ENCODE peak calls at places on chromosome 7, in six cellular contexts. One of them, this sample, is unnamed.

GRCh38 chr7:98133621-98134266 is 27.1 kb downstream of the LMTK2 start:
- DNase-seq in uterus: no peak
- DNase-seq in IMR-90: peak
- DNase-seq in transverse colon: no peak
- DNase-seq in Peyer's patch: no peak
- DNase-seq in gastrocnemius medialis: no peak
- DNase-seq in this sample: no peak

GRCh38 chr7:107506683-107507339 is 37.0 kb downstream of the GPR22 start:
- DNase-seq in uterus: no peak
- DNase-seq in IMR-90: peak
- DNase-seq in transverse colon: peak
- DNase-seq in Peyer's patch: peak
- DNase-seq in gastrocnemius medialis: no peak
- DNase-seq in this sample: no peak

GRCh38 chr7:70770154-70770553 is 361.8 kb upstream of the GALNT17 start:
- DNase-seq in uterus: no peak
- DNase-seq in IMR-90: no peak
- DNase-seq in transverse colon: no peak
- DNase-seq in Peyer's patch: no peak
- DNase-seq in gastrocnemius medialis: no peak
- DNase-seq in this sample: no peak

GRCh38 chr7:110544199-110544598 is 546.7 kb upstream of the LRRN3 start:
- DNase-seq in uterus: no peak
- DNase-seq in IMR-90: peak
- DNase-seq in transverse colon: no peak
- DNase-seq in Peyer's patch: no peak
- DNase-seq in gastrocnemius medialis: no peak
- DNase-seq in this sample: no peak

GRCh38 chr7:92916751-92917369 is 80.5 kb upstream of the CDK6 start:
- DNase-seq in uterus: no peak
- DNase-seq in IMR-90: peak
- DNase-seq in transverse colon: no peak
- DNase-seq in Peyer's patch: no peak
- DNase-seq in gastrocnemius medialis: no peak
- DNase-seq in this sample: no peak

GRCh38 chr7:45052011-45052410 is 36.8 kb downstream of the NACAD start:
- DNase-seq in uterus: no peak
- DNase-seq in IMR-90: no peak
- DNase-seq in transverse colon: no peak
- DNase-seq in Peyer's patch: peak
- DNase-seq in gastrocnemius medialis: no peak
- DNase-seq in this sample: no peak

GRCh38 chr7:77855371-77856083 is 57.0 kb downstream of the PHTF2 start:
- DNase-seq in uterus: no peak
- DNase-seq in IMR-90: peak
- DNase-seq in transverse colon: no peak
- DNase-seq in Peyer's patch: no peak
- DNase-seq in gastrocnemius medialis: peak
- DNase-seq in this sample: no peak

GRCh38 chr7:132455306-132455705 is 121.0 kb downstream of the PLXNA4 start:
- DNase-seq in uterus: no peak
- DNase-seq in IMR-90: no peak
- DNase-seq in transverse colon: no peak
- DNase-seq in Peyer's patch: no peak
- DNase-seq in gastrocnemius medialis: no peak
- DNase-seq in this sample: no peak

GRCh38 chr7:27943261-27943660 is 203.3 kb downstream of the TAX1BP1 start:
- DNase-seq in uterus: no peak
- DNase-seq in IMR-90: no peak
- DNase-seq in transverse colon: no peak
- DNase-seq in Peyer's patch: no peak
- DNase-seq in gastrocnemius medialis: no peak
- DNase-seq in this sample: peak

GRCh38 chr7:27179030-27179429 is 4.9 kb upstream of the HOXA10 start:
- DNase-seq in uterus: peak
- DNase-seq in IMR-90: no peak
- DNase-seq in transverse colon: no peak
- DNase-seq in Peyer's patch: peak
- DNase-seq in gastrocnemius medialis: peak
- DNase-seq in this sample: no peak

GRCh38 chr7:81236560-81236959 is 317.7 kb upstream of the SEMA3C start:
- DNase-seq in uterus: no peak
- DNase-seq in IMR-90: no peak
- DNase-seq in transverse colon: no peak
- DNase-seq in Peyer's patch: no peak
- DNase-seq in gastrocnemius medialis: no peak
- DNase-seq in this sample: no peak

GRCh38 chr7:16347461-16348192 is 73.7 kb downstream of the CRPPA start:
- DNase-seq in uterus: no peak
- DNase-seq in IMR-90: peak
- DNase-seq in transverse colon: no peak
- DNase-seq in Peyer's patch: no peak
- DNase-seq in gastrocnemius medialis: no peak
- DNase-seq in this sample: no peak

GRCh38 chr7:5758753-5759330 is 22.6 kb downstream of the RNF216 start:
- DNase-seq in uterus: no peak
- DNase-seq in IMR-90: no peak
- DNase-seq in transverse colon: no peak
- DNase-seq in Peyer's patch: no peak
- DNase-seq in gastrocnemius medialis: no peak
- DNase-seq in this sample: no peak

GRCh38 chr7:521221-522070 is 1.8 kb upstream of the PDGFA start:
- DNase-seq in uterus: peak
- DNase-seq in IMR-90: peak
- DNase-seq in transverse colon: peak
- DNase-seq in Peyer's patch: peak
- DNase-seq in gastrocnemius medialis: no peak
- DNase-seq in this sample: no peak

GRCh38 chr7:149772821-149773425 is 465 bp downstream of the ZNF467 start:
- DNase-seq in uterus: peak
- DNase-seq in IMR-90: no peak
- DNase-seq in transverse colon: peak
- DNase-seq in Peyer's patch: no peak
- DNase-seq in gastrocnemius medialis: no peak
- DNase-seq in this sample: no peak

GRCh38 chr7:157675427-157675930 is 338.7 kb downstream of the DNAJB6 start:
- DNase-seq in uterus: no peak
- DNase-seq in IMR-90: no peak
- DNase-seq in transverse colon: no peak
- DNase-seq in Peyer's patch: peak
- DNase-seq in gastrocnemius medialis: no peak
- DNase-seq in this sample: no peak

GRCh38 chr7:13833872-13834271 is 155.6 kb downstream of the ETV1 start:
- DNase-seq in uterus: no peak
- DNase-seq in IMR-90: no peak
- DNase-seq in transverse colon: no peak
- DNase-seq in Peyer's patch: no peak
- DNase-seq in gastrocnemius medialis: no peak
- DNase-seq in this sample: no peak

GRCh38 chr7:134750083-134751062 is 29.1 kb upstream of the CALD1 start:
- DNase-seq in uterus: peak
- DNase-seq in IMR-90: peak
- DNase-seq in transverse colon: peak
- DNase-seq in Peyer's patch: peak
- DNase-seq in gastrocnemius medialis: no peak
- DNase-seq in this sample: no peak

GRCh38 chr7:114959931-114960330 is 38.0 kb downstream of the MDFIC start:
- DNase-seq in uterus: no peak
- DNase-seq in IMR-90: peak
- DNase-seq in transverse colon: no peak
- DNase-seq in Peyer's patch: no peak
- DNase-seq in gastrocnemius medialis: no peak
- DNase-seq in this sample: no peak

GRCh38 chr7:134789967-134790685 is 10.7 kb downstream of the CALD1 start:
- DNase-seq in uterus: peak
- DNase-seq in IMR-90: peak
- DNase-seq in transverse colon: no peak
- DNase-seq in Peyer's patch: no peak
- DNase-seq in gastrocnemius medialis: no peak
- DNase-seq in this sample: peak

GRCh38 chr7:55534262-55534915 is 37.9 kb downstream of the VOPP1 start:
- DNase-seq in uterus: no peak
- DNase-seq in IMR-90: peak
- DNase-seq in transverse colon: peak
- DNase-seq in Peyer's patch: peak
- DNase-seq in gastrocnemius medialis: peak
- DNase-seq in this sample: no peak

GRCh38 chr7:127337581-127337980 is 54.9 kb downstream of the ZNF800 start:
- DNase-seq in uterus: no peak
- DNase-seq in IMR-90: no peak
- DNase-seq in transverse colon: peak
- DNase-seq in Peyer's patch: no peak
- DNase-seq in gastrocnemius medialis: no peak
- DNase-seq in this sample: no peak

GRCh38 chr7:137609500-137609899 is 237.3 kb downstream of the DGKI start:
- DNase-seq in uterus: no peak
- DNase-seq in IMR-90: no peak
- DNase-seq in transverse colon: no peak
- DNase-seq in Peyer's patch: no peak
- DNase-seq in gastrocnemius medialis: no peak
- DNase-seq in this sample: no peak

GRCh38 chr7:75756340-75757297 is 15.4 kb downstream of the CCL26 start:
- DNase-seq in uterus: no peak
- DNase-seq in IMR-90: peak
- DNase-seq in transverse colon: no peak
- DNase-seq in Peyer's patch: no peak
- DNase-seq in gastrocnemius medialis: no peak
- DNase-seq in this sample: no peak

GRCh38 chr7:100538654-100539435 is at the start of gene AGFG2:
- DNase-seq in uterus: peak
- DNase-seq in IMR-90: peak
- DNase-seq in transverse colon: peak
- DNase-seq in Peyer's patch: peak
- DNase-seq in gastrocnemius medialis: peak
- DNase-seq in this sample: peak

GRCh38 chr7:98211676-98212531 is 665 bp downstream of the BHLHA15 start:
- DNase-seq in uterus: peak
- DNase-seq in IMR-90: no peak
- DNase-seq in transverse colon: peak
- DNase-seq in Peyer's patch: peak
- DNase-seq in gastrocnemius medialis: no peak
- DNase-seq in this sample: no peak

GRCh38 chr7:150645259-150646020 is 13.3 kb upstream of the GIMAP6 start:
- DNase-seq in uterus: no peak
- DNase-seq in IMR-90: no peak
- DNase-seq in transverse colon: no peak
- DNase-seq in Peyer's patch: no peak
- DNase-seq in gastrocnemius medialis: no peak
- DNase-seq in this sample: no peak

GRCh38 chr7:1555046-1555812 is 776 bp downstream of the TMEM184A start:
- DNase-seq in uterus: peak
- DNase-seq in IMR-90: peak
- DNase-seq in transverse colon: peak
- DNase-seq in Peyer's patch: peak
- DNase-seq in gastrocnemius medialis: no peak
- DNase-seq in this sample: no peak

GRCh38 chr7:32140540-32140939 is 70.3 kb upstream of the PDE1C start:
- DNase-seq in uterus: no peak
- DNase-seq in IMR-90: no peak
- DNase-seq in transverse colon: no peak
- DNase-seq in Peyer's patch: no peak
- DNase-seq in gastrocnemius medialis: no peak
- DNase-seq in this sample: no peak

GRCh38 chr7:108920490-108920889 is 350.8 kb downstream of the DNAJB9 start:
- DNase-seq in uterus: no peak
- DNase-seq in IMR-90: no peak
- DNase-seq in transverse colon: no peak
- DNase-seq in Peyer's patch: no peak
- DNase-seq in gastrocnemius medialis: no peak
- DNase-seq in this sample: no peak
- H3K27ac ChIP-seq in uterus: no peak
- H3K27ac ChIP-seq in IMR-90: no peak
- H3K27ac ChIP-seq in transverse colon: no peak
- H3K27ac ChIP-seq in Peyer's patch: no peak
- H3K27ac ChIP-seq in gastrocnemius medialis: no peak
- H3K27ac ChIP-seq in this sample: no peak

DNA sequence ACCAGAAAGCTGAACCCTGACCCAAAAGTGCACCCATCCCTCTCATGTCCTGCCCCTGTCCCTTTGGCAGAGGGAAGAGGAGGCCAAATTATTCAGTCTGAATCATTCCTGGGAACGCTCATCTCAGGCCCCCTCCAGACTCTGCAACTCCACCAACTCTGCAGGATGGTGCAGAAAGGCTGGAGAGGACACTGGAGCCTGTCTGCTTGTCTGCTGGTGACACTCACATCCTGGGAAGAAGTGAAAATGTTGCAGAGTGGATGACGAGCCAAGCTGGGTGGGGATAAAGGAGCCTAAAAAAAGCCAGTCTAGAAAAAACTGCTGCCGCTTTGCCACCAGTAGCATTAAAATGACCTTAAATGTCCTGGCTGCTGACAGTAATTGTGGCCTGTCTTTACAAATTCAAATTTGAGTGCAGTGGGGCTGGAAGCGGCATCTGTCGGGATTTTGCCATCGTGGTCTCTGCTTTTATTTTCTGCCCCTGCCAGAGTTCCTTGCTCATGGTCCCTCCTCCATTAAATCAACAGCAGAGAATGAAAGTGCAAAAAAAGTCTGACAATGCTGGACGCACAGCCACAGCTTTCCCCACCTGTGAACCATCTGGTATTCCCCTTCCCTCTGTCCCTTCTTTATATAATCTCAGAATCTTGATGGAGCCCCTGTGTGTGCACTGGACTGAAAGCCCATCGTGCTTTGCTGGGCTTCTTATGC is 63.9 kb downstream of the STK17A start:
- DNase-seq in uterus: no peak
- DNase-seq in IMR-90: peak
- DNase-seq in transverse colon: no peak
- DNase-seq in Peyer's patch: no peak
- DNase-seq in gastrocnemius medialis: no peak
- DNase-seq in this sample: no peak
- H3K4me3 ChIP-seq in uterus: no peak
- H3K4me3 ChIP-seq in IMR-90: peak
- H3K4me3 ChIP-seq in transverse colon: no peak
- H3K4me3 ChIP-seq in Peyer's patch: no peak
- H3K4me3 ChIP-seq in gastrocnemius medialis: no peak
- H3K4me3 ChIP-seq in this sample: peak

GRCh38 chr7:101728128-101728527 is 89.3 kb upstream of the CUX1 start:
- DNase-seq in uterus: no peak
- DNase-seq in IMR-90: no peak
- DNase-seq in transverse colon: no peak
- DNase-seq in Peyer's patch: no peak
- DNase-seq in gastrocnemius medialis: no peak
- DNase-seq in this sample: no peak
- TF ChIP-seq POLR2A in uterus: no peak
- TF ChIP-seq POLR2A in IMR-90: no peak
- TF ChIP-seq POLR2A in transverse colon: no peak
- TF ChIP-seq POLR2A in Peyer's patch: no peak
- TF ChIP-seq POLR2A in gastrocnemius medialis: no peak
- TF ChIP-seq POLR2A in this sample: no peak

DNA sequence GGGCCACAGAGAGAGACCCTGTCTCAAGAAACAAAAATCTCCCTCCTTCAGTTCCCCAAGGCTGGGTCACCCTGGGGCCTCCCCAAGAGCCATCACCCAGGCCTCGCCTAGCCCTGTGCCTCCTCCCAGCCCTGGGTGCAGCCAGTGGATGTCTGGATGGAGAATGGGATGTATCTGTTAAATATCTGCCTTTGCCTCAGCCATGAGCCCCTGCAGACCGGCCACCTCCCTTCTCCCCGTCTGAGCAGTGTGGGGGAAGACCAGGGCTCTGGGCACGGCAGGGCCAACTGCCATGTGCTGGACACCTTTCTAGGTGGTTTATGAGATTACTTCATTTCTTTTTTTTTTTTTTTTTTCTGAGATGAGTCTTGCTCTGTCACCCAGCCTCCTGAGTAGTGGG is 10.0 kb downstream of the ARPC1B start:
- DNase-seq in uterus: no peak
- DNase-seq in IMR-90: no peak
- DNase-seq in transverse colon: no peak
- DNase-seq in Peyer's patch: no peak
- DNase-seq in gastrocnemius medialis: no peak
- DNase-seq in this sample: no peak
- H3K27ac ChIP-seq in uterus: no peak
- H3K27ac ChIP-seq in IMR-90: no peak
- H3K27ac ChIP-seq in transverse colon: no peak
- H3K27ac ChIP-seq in Peyer's patch: no peak
- H3K27ac ChIP-seq in gastrocnemius medialis: no peak
- H3K27ac ChIP-seq in this sample: no peak